ENCODE peak calls at places on chromosomes 16 and 17, in nine cellular contexts. One of them, this sample, is unnamed.

GRCh38 chr16:88686439-88687253 is at the start of gene SNAI3:
- DNase-seq in Peyer's patch: peak; percentile 96
- DNase-seq in astrocyte: no peak
- DNase-seq in body of pancreas: peak; percentile 88
- DNase-seq in esophagus squamous epithelium: no peak
- DNase-seq in RWPE1: peak; percentile 88
- DNase-seq in stomach: peak; percentile 95
- DNase-seq in PC-9: peak; percentile 64
- DNase-seq in breast epithelium: peak; percentile 86
- DNase-seq in this sample: peak; percentile 56

GRCh38 chr17:42554250-42555121 is 1.8 kb downstream of the HSD17B1 start:
- DNase-seq in Peyer's patch: peak; percentile 92
- DNase-seq in astrocyte: peak; percentile 73
- DNase-seq in body of pancreas: peak; percentile 85
- DNase-seq in esophagus squamous epithelium: no peak
- DNase-seq in RWPE1: no peak
- DNase-seq in stomach: peak; percentile 88
- DNase-seq in PC-9: peak; percentile 59
- DNase-seq in breast epithelium: peak; percentile 83
- DNase-seq in this sample: peak; percentile 85

GRCh38 chr17:56699186-56699895 is 105.8 kb downstream of the NOG start:
- DNase-seq in Peyer's patch: no peak
- DNase-seq in astrocyte: peak; percentile 99
- DNase-seq in body of pancreas: peak; percentile 40
- DNase-seq in esophagus squamous epithelium: no peak
- DNase-seq in RWPE1: peak; percentile 99
- DNase-seq in stomach: peak; percentile 32
- DNase-seq in PC-9: peak; percentile 100
- DNase-seq in breast epithelium: peak; percentile 82
- DNase-seq in this sample: peak; percentile 68

GRCh38 chr16:4340443-4340842 is 10.7 kb downstream of the PAM16 start:
- DNase-seq in Peyer's patch: no peak
- DNase-seq in astrocyte: no peak
- DNase-seq in body of pancreas: no peak
- DNase-seq in esophagus squamous epithelium: no peak
- DNase-seq in RWPE1: no peak
- DNase-seq in stomach: no peak
- DNase-seq in PC-9: no peak
- DNase-seq in breast epithelium: no peak
- DNase-seq in this sample: no peak

GRCh38 chr17:57706761-57707160 is 38.3 kb downstream of the CCDC182 start:
- DNase-seq in Peyer's patch: no peak
- DNase-seq in astrocyte: no peak
- DNase-seq in body of pancreas: no peak
- DNase-seq in esophagus squamous epithelium: no peak
- DNase-seq in RWPE1: no peak
- DNase-seq in stomach: no peak
- DNase-seq in PC-9: no peak
- DNase-seq in breast epithelium: no peak
- DNase-seq in this sample: no peak

GRCh38 chr17:7852919-7853692 is 1.8 kb upstream of the TMEM88 start:
- DNase-seq in Peyer's patch: no peak
- DNase-seq in astrocyte: no peak
- DNase-seq in body of pancreas: no peak
- DNase-seq in esophagus squamous epithelium: no peak
- DNase-seq in RWPE1: no peak
- DNase-seq in stomach: no peak
- DNase-seq in PC-9: no peak
- DNase-seq in breast epithelium: no peak
- DNase-seq in this sample: no peak

GRCh38 chr17:10754109-10754508 is 24.3 kb upstream of the TMEM220 start:
- DNase-seq in Peyer's patch: no peak
- DNase-seq in astrocyte: no peak
- DNase-seq in body of pancreas: peak; percentile 65
- DNase-seq in esophagus squamous epithelium: no peak
- DNase-seq in RWPE1: no peak
- DNase-seq in stomach: peak; percentile 74
- DNase-seq in PC-9: no peak
- DNase-seq in breast epithelium: no peak
- DNase-seq in this sample: peak; percentile 31

GRCh38 chr16:55643161-55643970 is 12.4 kb upstream of the SLC6A2 start:
- DNase-seq in Peyer's patch: no peak
- DNase-seq in astrocyte: no peak
- DNase-seq in body of pancreas: no peak
- DNase-seq in esophagus squamous epithelium: no peak
- DNase-seq in RWPE1: no peak
- DNase-seq in stomach: peak; percentile 59
- DNase-seq in PC-9: no peak
- DNase-seq in breast epithelium: no peak
- DNase-seq in this sample: peak; percentile 15

GRCh38 chr17:1398900-1399299 is 1.1 kb downstream of the YWHAE start:
- DNase-seq in Peyer's patch: no peak
- DNase-seq in astrocyte: no peak
- DNase-seq in body of pancreas: no peak
- DNase-seq in esophagus squamous epithelium: no peak
- DNase-seq in RWPE1: no peak
- DNase-seq in stomach: no peak
- DNase-seq in PC-9: no peak
- DNase-seq in breast epithelium: no peak
- DNase-seq in this sample: peak; percentile 25

GRCh38 chr17:39548494-39548893 is 59.2 kb downstream of the NEUROD2 start:
- DNase-seq in Peyer's patch: no peak
- DNase-seq in astrocyte: no peak
- DNase-seq in body of pancreas: no peak
- DNase-seq in esophagus squamous epithelium: no peak
- DNase-seq in RWPE1: no peak
- DNase-seq in stomach: no peak
- DNase-seq in PC-9: no peak
- DNase-seq in breast epithelium: no peak
- DNase-seq in this sample: peak; percentile 74

GRCh38 chr16:84156342-84156784 is 11.3 kb downstream of the DNAAF1 start:
- DNase-seq in Peyer's patch: no peak
- DNase-seq in astrocyte: peak; percentile 40
- DNase-seq in body of pancreas: no peak
- DNase-seq in esophagus squamous epithelium: no peak
- DNase-seq in RWPE1: no peak
- DNase-seq in stomach: no peak
- DNase-seq in PC-9: peak; percentile 61
- DNase-seq in breast epithelium: no peak
- DNase-seq in this sample: no peak

GRCh38 chr16:79400462-79401149 is 199.9 kb downstream of the MAF start:
- DNase-seq in Peyer's patch: peak; percentile 83
- DNase-seq in astrocyte: no peak
- DNase-seq in body of pancreas: no peak
- DNase-seq in esophagus squamous epithelium: no peak
- DNase-seq in RWPE1: no peak
- DNase-seq in stomach: peak; percentile 72
- DNase-seq in PC-9: no peak
- DNase-seq in breast epithelium: no peak
- DNase-seq in this sample: no peak

GRCh38 chr17:6084226-6085161 is 14.3 kb downstream of the WSCD1 start:
- DNase-seq in Peyer's patch: no peak
- DNase-seq in astrocyte: no peak
- DNase-seq in body of pancreas: no peak
- DNase-seq in esophagus squamous epithelium: no peak
- DNase-seq in RWPE1: no peak
- DNase-seq in stomach: no peak
- DNase-seq in PC-9: no peak
- DNase-seq in breast epithelium: no peak
- DNase-seq in this sample: no peak

GRCh38 chr17:82781894-82782274 is 30.0 kb downstream of the TBCD start:
- DNase-seq in Peyer's patch: peak; percentile 90
- DNase-seq in astrocyte: peak; percentile 24
- DNase-seq in body of pancreas: peak; percentile 83
- DNase-seq in esophagus squamous epithelium: peak; percentile 42
- DNase-seq in RWPE1: peak; percentile 90
- DNase-seq in stomach: peak; percentile 89
- DNase-seq in PC-9: peak; percentile 61
- DNase-seq in breast epithelium: peak; percentile 86
- DNase-seq in this sample: peak; percentile 88

GRCh38 chr17:55577687-55578086 is 66.4 kb upstream of the SMIM36 start:
- DNase-seq in Peyer's patch: no peak
- DNase-seq in astrocyte: peak; percentile 28
- DNase-seq in body of pancreas: no peak
- DNase-seq in esophagus squamous epithelium: no peak
- DNase-seq in RWPE1: no peak
- DNase-seq in stomach: no peak
- DNase-seq in PC-9: no peak
- DNase-seq in breast epithelium: no peak
- DNase-seq in this sample: no peak

GRCh38 chr17:80482058-80482318 is 5.6 kb upstream of the NPTX1 start:
- DNase-seq in Peyer's patch: no peak
- DNase-seq in astrocyte: no peak
- DNase-seq in body of pancreas: no peak
- DNase-seq in esophagus squamous epithelium: no peak
- DNase-seq in RWPE1: no peak
- DNase-seq in stomach: no peak
- DNase-seq in PC-9: no peak
- DNase-seq in breast epithelium: no peak
- DNase-seq in this sample: no peak

GRCh38 chr16:15856901-15857778 is at the start of gene MYH11:
- DNase-seq in Peyer's patch: peak; percentile 49
- DNase-seq in astrocyte: no peak
- DNase-seq in body of pancreas: no peak
- DNase-seq in esophagus squamous epithelium: no peak
- DNase-seq in RWPE1: no peak
- DNase-seq in stomach: no peak
- DNase-seq in PC-9: no peak
- DNase-seq in breast epithelium: peak; percentile 55
- DNase-seq in this sample: peak; percentile 48

GRCh38 chr17:6675426-6675825 is 23.9 kb downstream of the C17orf100 start:
- DNase-seq in Peyer's patch: no peak
- DNase-seq in astrocyte: no peak
- DNase-seq in body of pancreas: no peak
- DNase-seq in esophagus squamous epithelium: no peak
- DNase-seq in RWPE1: no peak
- DNase-seq in stomach: no peak
- DNase-seq in PC-9: no peak
- DNase-seq in breast epithelium: no peak
- DNase-seq in this sample: no peak

DNA sequence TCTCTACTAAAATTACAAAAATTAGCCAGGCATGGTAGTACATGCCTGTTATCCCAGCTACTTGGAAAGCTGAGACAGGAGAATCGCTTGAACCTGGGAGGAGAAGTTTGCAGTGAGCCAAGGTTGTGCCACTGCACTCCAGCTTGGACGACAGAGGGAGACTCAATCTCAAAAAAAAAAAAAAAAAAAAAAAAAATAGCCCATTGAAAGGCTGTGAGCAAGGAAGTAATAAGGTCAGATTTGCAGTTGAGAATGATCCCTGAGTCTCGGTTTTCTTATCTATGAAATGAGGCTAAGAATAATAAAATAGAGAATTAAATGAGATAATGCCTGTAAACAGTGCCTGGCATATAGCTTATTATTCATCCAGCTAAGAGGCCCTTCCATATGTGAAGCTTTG is 1.3 kb upstream of the PDK2 start:
- DNase-seq in Peyer's patch: no peak
- DNase-seq in astrocyte: no peak
- DNase-seq in body of pancreas: no peak
- DNase-seq in esophagus squamous epithelium: no peak
- DNase-seq in RWPE1: no peak
- DNase-seq in stomach: no peak
- DNase-seq in PC-9: no peak
- DNase-seq in breast epithelium: no peak
- DNase-seq in this sample: no peak
- H3K27ac ChIP-seq in Peyer's patch: no peak overlapping the region
- H3K27ac ChIP-seq in astrocyte: no peak overlapping the region
- H3K27ac ChIP-seq in body of pancreas: no peak overlapping the region
- H3K27ac ChIP-seq in esophagus squamous epithelium: peak overlapping the region; percentile 94
- H3K27ac ChIP-seq in RWPE1: peak overlapping the region; percentile 85
- H3K27ac ChIP-seq in stomach: no peak overlapping the region
- H3K27ac ChIP-seq in PC-9: peak overlapping the region; percentile 12
- H3K27ac ChIP-seq in breast epithelium: no peak overlapping the region
- H3K27ac ChIP-seq in this sample: no peak overlapping the region

GRCh38 chr16:9096416-9096952 is 5.0 kb downstream of the HAPSTR1 start:
- DNase-seq in Peyer's patch: no peak
- DNase-seq in astrocyte: no peak
- DNase-seq in body of pancreas: no peak
- DNase-seq in esophagus squamous epithelium: no peak
- DNase-seq in RWPE1: peak; percentile 29
- DNase-seq in stomach: no peak
- DNase-seq in PC-9: peak; percentile 85
- DNase-seq in breast epithelium: no peak
- DNase-seq in this sample: no peak

GRCh38 chr16:9095998-9096397 is 4.6 kb downstream of the HAPSTR1 start:
- DNase-seq in Peyer's patch: no peak
- DNase-seq in astrocyte: no peak
- DNase-seq in body of pancreas: no peak
- DNase-seq in esophagus squamous epithelium: no peak
- DNase-seq in RWPE1: no peak
- DNase-seq in stomach: no peak
- DNase-seq in PC-9: no peak
- DNase-seq in breast epithelium: no peak
- DNase-seq in this sample: no peak

GRCh38 chr16:9098377-9099090 is 7.1 kb downstream of the HAPSTR1 start:
- DNase-seq in Peyer's patch: no peak
- DNase-seq in astrocyte: no peak
- DNase-seq in body of pancreas: no peak
- DNase-seq in esophagus squamous epithelium: no peak
- DNase-seq in RWPE1: no peak
- DNase-seq in stomach: no peak
- DNase-seq in PC-9: no peak
- DNase-seq in breast epithelium: no peak
- DNase-seq in this sample: no peak

GRCh38 chr16:9097266-9098219 is 6.1 kb downstream of the HAPSTR1 start:
- DNase-seq in Peyer's patch: no peak
- DNase-seq in astrocyte: no peak
- DNase-seq in body of pancreas: no peak
- DNase-seq in esophagus squamous epithelium: no peak
- DNase-seq in RWPE1: no peak
- DNase-seq in stomach: no peak
- DNase-seq in PC-9: no peak
- DNase-seq in breast epithelium: no peak
- DNase-seq in this sample: no peak

GRCh38 chr16:9099131-9099625 is 7.7 kb downstream of the HAPSTR1 start:
- DNase-seq in Peyer's patch: no peak
- DNase-seq in astrocyte: peak; percentile 46
- DNase-seq in body of pancreas: no peak
- DNase-seq in esophagus squamous epithelium: no peak
- DNase-seq in RWPE1: peak; percentile 30
- DNase-seq in stomach: peak; percentile 32
- DNase-seq in PC-9: peak; percentile 70
- DNase-seq in breast epithelium: no peak
- DNase-seq in this sample: no peak
- H3K27ac ChIP-seq in Peyer's patch: peak overlapping the region; percentile 11
- H3K27ac ChIP-seq in astrocyte: peak overlapping the region; percentile 61
- H3K27ac ChIP-seq in body of pancreas: peak overlapping the region; percentile 42
- H3K27ac ChIP-seq in esophagus squamous epithelium: peak overlapping the region; percentile 49
- H3K27ac ChIP-seq in RWPE1: peak overlapping the region; percentile 32
- H3K27ac ChIP-seq in stomach: peak overlapping the region; percentile 55
- H3K27ac ChIP-seq in PC-9: peak overlapping the region; percentile 62
- H3K27ac ChIP-seq in breast epithelium: peak overlapping the region; percentile 74
- H3K27ac ChIP-seq in this sample: peak overlapping the region; percentile 32

GRCh38 chr16:29901607-29901945 is 1.3 kb downstream of the ASPHD1 start:
- DNase-seq in Peyer's patch: no peak
- DNase-seq in astrocyte: no peak
- DNase-seq in body of pancreas: no peak
- DNase-seq in esophagus squamous epithelium: no peak
- DNase-seq in RWPE1: no peak
- DNase-seq in stomach: no peak
- DNase-seq in PC-9: no peak
- DNase-seq in breast epithelium: no peak
- DNase-seq in this sample: no peak
- H3K27ac ChIP-seq in Peyer's patch: no peak overlapping the region
- H3K27ac ChIP-seq in astrocyte: no peak overlapping the region
- H3K27ac ChIP-seq in body of pancreas: no peak overlapping the region
- H3K27ac ChIP-seq in esophagus squamous epithelium: no peak overlapping the region
- H3K27ac ChIP-seq in RWPE1: peak overlapping the region; percentile 80
- H3K27ac ChIP-seq in stomach: peak overlapping the region; percentile 90
- H3K27ac ChIP-seq in PC-9: no peak overlapping the region
- H3K27ac ChIP-seq in breast epithelium: no peak overlapping the region
- H3K27ac ChIP-seq in this sample: no peak overlapping the region

GRCh38 chr17:31559647-31560501 is 168.4 kb downstream of the RAB11FIP4 start:
- DNase-seq in Peyer's patch: peak; percentile 51
- DNase-seq in astrocyte: no peak
- DNase-seq in body of pancreas: no peak
- DNase-seq in esophagus squamous epithelium: no peak
- DNase-seq in RWPE1: peak; percentile 47
- DNase-seq in stomach: no peak
- DNase-seq in PC-9: no peak
- DNase-seq in breast epithelium: peak; percentile 56
- DNase-seq in this sample: no peak
- H3K27ac ChIP-seq in Peyer's patch: peak overlapping the region; percentile 76
- H3K27ac ChIP-seq in astrocyte: peak overlapping the region; percentile 92
- H3K27ac ChIP-seq in body of pancreas: peak overlapping the region; percentile 90
- H3K27ac ChIP-seq in esophagus squamous epithelium: peak overlapping the region; percentile 93
- H3K27ac ChIP-seq in RWPE1: peak overlapping the region; percentile 84
- H3K27ac ChIP-seq in stomach: peak overlapping the region; percentile 89
- H3K27ac ChIP-seq in PC-9: peak overlapping the region; percentile 74
- H3K27ac ChIP-seq in breast epithelium: peak overlapping the region; percentile 91
- H3K27ac ChIP-seq in this sample: no peak overlapping the region

This sample was measured in cardiac muscle cell.